ENCODE peak calls at places on chromosomes 12 and 14, in four cellular contexts. A is fibroblast of villous mesenchyme, Z is lower leg skin, O is upper lobe of left lung. H is an unnamed sample.

GRCh38 chr14:50109342-50109741 is 7.0 kb downstream of the VCPKMT start:
- DNase-seq in A (peak; percentile 22), Z (no peak), O (no peak), H (peak; percentile 22)

GRCh38 chr14:51014086-51014485 is 69.8 kb upstream of the PYGL start:
- DNase-seq in A (peak; percentile 60), Z (peak; percentile 29), O (no peak), H (peak; percentile 84)

GRCh38 chr14:53325176-53325806 is 172.2 kb upstream of the DDHD1 start:
- DNase-seq in A (peak; percentile 16), Z (no peak), O (no peak), H (no peak)

GRCh38 chr14:31457665-31458659 is 656 bp upstream of the DTD2 start:
- DNase-seq in A (peak; percentile 31), Z (no peak), O (no peak), H (no peak)

GRCh38 chr12:132066345-132066685 is 77.8 kb downstream of the DDX51 start:
- DNase-seq in A (no peak), Z (no peak), O (no peak), H (no peak)

GRCh38 chr14:77186911-77187648 is 5.5 kb downstream of the TMEM63C start:
- DNase-seq in A (no peak), Z (no peak), O (no peak), H (peak; percentile 43)

GRCh38 chr12:38399711-38400205 is 83.2 kb downstream of the ALG10B start:
- DNase-seq in A (no peak), Z (no peak), O (no peak), H (no peak)

GRCh38 chr12:122283680-122284079 is 17.4 kb upstream of the VPS33A start:
- DNase-seq in A (no peak), Z (no peak), O (no peak), H (no peak)

GRCh38 chr12:110307372-110307771 is 26.3 kb downstream of the ATP2A2 start:
- DNase-seq in A (no peak), Z (no peak), O (no peak), H (no peak)

GRCh38 chr12:69343885-69344612 is 4.1 kb upstream of the LYZ start:
- DNase-seq in A (no peak), Z (no peak), O (no peak), H (no peak)

GRCh38 chr12:71694099-71694820 is 8.4 kb downstream of the TMEM19 start:
- DNase-seq in A (no peak), Z (no peak), O (no peak), H (no peak)

GRCh38 chr12:53561590-53561953 is 54.3 kb upstream of the NPFF start:
- DNase-seq in A (peak; percentile 88), Z (no peak), O (no peak), H (peak; percentile 93)

GRCh38 chr14:52069617-52070431 is 965 bp upstream of the NID2 start:
- DNase-seq in A (peak; percentile 94), Z (no peak), O (peak; percentile 71), H (peak; percentile 83)

GRCh38 chr12:103499571-103499970 is 3.8 kb upstream of the C12orf42 start:
- DNase-seq in A (no peak), Z (no peak), O (no peak), H (no peak)

GRCh38 chr12:130708648-130709047 is 7.5 kb downstream of the RIMBP2 start:
- DNase-seq in A (no peak), Z (no peak), O (no peak), H (no peak)

GRCh38 chr14:94548999-94549985 is 11.9 kb upstream of the SERPINA4 start:
- DNase-seq in A (peak; percentile 30), Z (peak; percentile 38), O (no peak), H (peak; percentile 57)

GRCh38 chr14:53942970-53943750 is 13.5 kb downstream of the BMP4 start:
- DNase-seq in A (no peak), Z (no peak), O (no peak), H (no peak)

GRCh38 chr14:31069343-31069742 is 43.2 kb upstream of the STRN3 start:
- DNase-seq in A (no peak), Z (no peak), O (no peak), H (no peak)

GRCh38 chr14:35474323-35474722 is 59.6 kb upstream of the INSM2 start:
- DNase-seq in A (no peak), Z (no peak), O (no peak), H (no peak)

GRCh38 chr12:116975779-116976393 is 65.1 kb downstream of the FBXW8 start:
- DNase-seq in A (peak; percentile 26), Z (no peak), O (no peak), H (peak; percentile 20)

GRCh38 chr12:97131220-97131981 is 224.3 kb downstream of the NEDD1 start:
- DNase-seq in A (no peak), Z (no peak), O (no peak), H (no peak)

GRCh38 chr14:35121026-35121886 is 534 bp downstream of the PPP2R3C start:
- DNase-seq in A (peak; percentile 34), Z (no peak), O (no peak), H (no peak)

GRCh38 chr14:34302654-34303053 is 159.4 kb downstream of the SPTSSA start:
- DNase-seq in A (no peak), Z (no peak), O (peak; percentile 24), H (peak; percentile 17)

GRCh38 chr14:73180385-73180805 is 44.1 kb downstream of the PSEN1 start:
- DNase-seq in A (peak; percentile 95), Z (peak; percentile 52), O (no peak), H (peak; percentile 47)

GRCh38 chr14:55026793-55027560 is at the start of the genes SOCS4 and WDHD1:
- DNase-seq in A (peak; percentile 94), Z (peak; percentile 91), O (peak; percentile 100), H (peak; percentile 94)
- TF ChIP-seq CTCF in A (no peak), Z (no peak), O (peak; percentile 40), H (no peak)

GRCh38 chr12:65100140-65100539 is 21.0 kb downstream of the WIF1 start:
- DNase-seq in A (no peak), Z (no peak), O (no peak), H (no peak)
- TF ChIP-seq CTCF in A (peak; percentile 25), Z (no peak), O (no peak), H (peak; percentile 17)

GRCh38 chr12:94667031-94667540 is 16.7 kb upstream of the TMCC3 start:
- DNase-seq in A (no peak), Z (no peak), O (no peak), H (no peak)

GRCh38 chr12:94663077-94663476 is 12.7 kb upstream of the TMCC3 start:
- DNase-seq in A (no peak), Z (no peak), O (no peak), H (no peak)

GRCh38 chr12:94660436-94660835 is 10.1 kb upstream of the TMCC3 start:
- DNase-seq in A (no peak), Z (no peak), O (no peak), H (no peak)

GRCh38 chr12:94666158-94666557 is 15.8 kb upstream of the TMCC3 start:
- DNase-seq in A (no peak), Z (no peak), O (no peak), H (no peak)

DNA sequence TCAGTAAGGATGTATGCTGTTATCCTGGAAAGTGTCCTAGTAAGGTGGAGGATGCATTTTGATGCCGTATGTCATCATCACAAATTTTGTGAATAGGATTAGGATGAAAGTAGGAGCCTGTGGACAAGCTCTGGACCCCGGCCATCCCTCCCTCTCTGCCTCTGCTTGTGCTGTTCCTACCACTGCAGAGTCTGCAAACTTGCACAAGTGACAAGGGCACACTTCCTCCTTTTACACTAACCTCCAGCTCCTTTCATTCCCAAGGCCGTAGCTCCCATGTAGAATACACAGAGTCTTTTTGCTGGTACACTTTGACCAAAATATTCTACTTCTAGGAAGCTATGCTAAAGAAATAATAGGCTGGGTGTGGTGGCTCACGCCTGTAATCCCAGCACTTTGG is 13.3 kb upstream of the TMCC3 start:
- DNase-seq in A (no peak), Z (no peak), O (no peak), H (no peak)
- TF ChIP-seq CTCF in A (no peak), Z (no peak), O (no peak), H (no peak)

GRCh38 chr12:6026998-6027397 is 81.9 kb upstream of the ANO2 start:
- DNase-seq in A (no peak), Z (no peak), O (no peak), H (no peak)
- TF ChIP-seq CTCF in A (no peak), Z (no peak), O (no peak), H (no peak)

GRCh38 chr12:12714276-12715001 is 2.7 kb upstream of the CDKN1B start:
- DNase-seq in A (peak; percentile 55), Z (no peak), O (peak; percentile 27), H (peak; percentile 38)
- TF ChIP-seq CTCF in A (peak; percentile 39), Z (no peak), O (no peak), H (peak; percentile 52)

DNA sequence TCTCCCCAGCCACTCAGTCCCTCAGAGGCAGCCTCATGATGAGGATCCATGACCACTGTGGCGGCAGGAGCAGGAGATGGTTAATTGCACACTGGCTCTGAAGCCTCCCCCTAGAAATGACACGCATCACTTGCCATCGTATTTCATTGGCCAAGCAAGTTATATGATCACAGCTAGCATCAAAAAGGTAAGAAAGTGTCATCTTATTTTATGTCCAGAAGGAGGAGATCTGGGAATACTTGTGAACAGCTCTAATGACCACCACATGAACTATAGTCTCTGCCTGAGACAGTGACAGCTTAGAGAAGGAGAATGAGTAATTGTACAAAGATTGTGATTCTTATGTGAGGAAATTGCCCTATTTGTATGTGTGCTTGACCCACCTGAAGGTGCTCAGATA is 363.4 kb downstream of the NUAK1 start:
- DNase-seq in A (peak; percentile 60), Z (no peak), O (no peak), H (peak; percentile 35)
- TF ChIP-seq CTCF in A (peak; percentile 36), Z (no peak), O (no peak), H (no peak)

DNA sequence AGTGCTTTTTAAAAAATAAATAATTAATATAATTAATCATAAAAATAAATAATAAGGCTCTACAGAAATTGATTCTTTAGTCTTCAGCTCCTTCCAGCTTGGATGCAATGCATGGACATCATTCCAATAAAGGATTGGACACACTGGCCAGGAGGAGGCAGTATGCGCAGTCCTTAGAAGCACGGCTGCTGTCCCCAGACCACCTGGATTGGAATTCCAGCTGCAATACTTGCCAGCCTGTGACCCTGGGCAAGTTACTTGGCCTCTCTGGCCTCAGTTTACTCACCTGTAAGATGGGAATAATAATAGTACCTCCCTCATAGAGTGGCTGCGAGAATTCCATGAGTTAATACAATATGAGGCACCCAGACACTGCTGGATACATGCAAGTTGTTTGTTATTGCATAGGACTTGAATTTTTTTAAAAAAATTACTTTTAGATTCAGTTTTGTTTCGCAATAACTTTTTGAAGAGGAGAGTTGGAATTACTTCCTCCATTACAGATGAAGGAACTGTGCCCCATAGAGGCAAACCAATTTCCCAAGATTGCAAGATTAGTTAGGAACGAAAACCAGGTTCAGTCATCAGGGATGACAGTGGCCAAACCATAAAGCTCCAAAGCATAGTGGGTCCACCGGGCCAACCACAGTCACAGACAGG is 12.2 kb downstream of the RPH3A start:
- DNase-seq in A (no peak), Z (no peak), O (no peak), H (no peak)
- TF ChIP-seq CTCF in A (no peak), Z (no peak), O (no peak), H (no peak)

H was measured in astrocyte of the spinal cord.